ENCODE peak calls at places on chromosomes 7 and 10, in seven cellular contexts. L, A, F, O, S, Z and J are unnamed samples.

GRCh38 chr10:125294109-125294508 is 133.7 kb upstream of the CTBP2 start:
- DNase-seq in O (no peak), A (no peak), Z (no peak), F (no peak), S (no peak), L (no peak), J (no peak)

GRCh38 chr7:40047661-40048060 is 86.8 kb downstream of the MPLKIP start:
- DNase-seq in S (no peak), O (no peak), Z (no peak), F (no peak), A (no peak), L (no peak), J (no peak)

GRCh38 chr10:90394306-90394705 is 463.5 kb downstream of the HTR7 start:
- DNase-seq in Z (no peak), F (no peak), S (no peak), O (no peak), L (no peak), A (no peak), J (no peak)

GRCh38 chr10:77926566-77927342 is at the start of gene DLG5:
- DNase-seq in O (no peak), A (peak), F (no peak), L (no peak), S (peak), Z (no peak), J (peak)

GRCh38 chr7:157751951-157752673 is 415.3 kb downstream of the DNAJB6 start:
- DNase-seq in A (no peak), F (no peak), O (no peak), S (no peak), Z (no peak), L (no peak), J (no peak)

GRCh38 chr7:27872281-27873005 is 132.5 kb downstream of the TAX1BP1 start:
- DNase-seq in A (no peak), Z (no peak), F (no peak), S (no peak), L (no peak), O (no peak), J (no peak)

GRCh38 chr10:21513035-21513434 is 12.4 kb downstream of the SKIDA1 start:
- DNase-seq in F (no peak), A (no peak), O (no peak), L (no peak), S (no peak), Z (no peak), J (no peak)

GRCh38 chr7:100880645-100881044 is 5.7 kb downstream of the SRRT start:
- DNase-seq in Z (no peak), F (no peak), L (no peak), A (no peak), S (no peak), O (no peak), J (no peak)

GRCh38 chr10:59741048-59741447 is 12.2 kb downstream of the MRLN start:
- DNase-seq in Z (no peak), F (no peak), O (no peak), A (no peak), S (no peak), L (no peak), J (no peak)

GRCh38 chr10:127973810-127974311 is 67.0 kb downstream of the PTPRE start:
- DNase-seq in L (no peak), S (no peak), A (no peak), O (no peak), Z (no peak), F (no peak), J (no peak)

GRCh38 chr7:131183611-131184119 is 144.0 kb upstream of the MKLN1 start:
- DNase-seq in S (no peak), Z (no peak), L (peak), F (no peak), O (peak), A (no peak), J (peak)

GRCh38 chr10:82191653-82192052 is 316.7 kb downstream of the NRG3 start:
- DNase-seq in L (no peak), S (no peak), A (no peak), O (no peak), F (no peak), Z (no peak), J (no peak)

GRCh38 chr7:1552200-1552599 is 3.8 kb downstream of the TMEM184A start:
- DNase-seq in F (no peak), O (no peak), S (no peak), L (no peak), Z (no peak), A (no peak), J (no peak)

GRCh38 chr7:44979481-44980392 is 922 bp upstream of the MYO1G start:
- DNase-seq in Z (no peak), O (no peak), S (no peak), A (no peak), F (no peak), L (no peak), J (no peak)

GRCh38 chr10:12068467-12069269 is at the start of gene DHTKD1:
- DNase-seq in O (peak), Z (peak), L (peak), F (peak), S (peak), A (peak), J (peak)

GRCh38 chr7:36289833-36290661 is 99.6 kb upstream of the ANLN start:
- DNase-seq in Z (no peak), F (no peak), L (no peak), O (no peak), S (no peak), A (peak), J (no peak)

GRCh38 chr10:103594326-103594725 is 100.8 kb downstream of the NEURL1 start:
- DNase-seq in O (no peak), S (no peak), L (no peak), A (no peak), F (no peak), Z (no peak), J (no peak)

GRCh38 chr7:20786779-20787651 is at the start of gene SP8:
- DNase-seq in O (no peak), L (no peak), Z (no peak), S (peak), A (no peak), F (peak), J (no peak)

GRCh38 chr10:126972622-126973414 is 67.6 kb downstream of the DOCK1 start:
- DNase-seq in S (no peak), O (no peak), Z (peak), F (no peak), A (no peak), L (no peak), J (no peak)

GRCh38 chr10:33334839-33335549 is 527 bp upstream of the NRP1 start:
- DNase-seq in A (peak), S (peak), O (peak), Z (no peak), F (peak), L (no peak), J (no peak)

GRCh38 chr7:100163871-100164270 is 4.5 kb downstream of the GAL3ST4 start:
- DNase-seq in A (no peak), O (no peak), Z (no peak), S (no peak), L (no peak), F (no peak), J (no peak)